ENCODE peak calls at places on chromosome 1, in eight cellular contexts. D, L, P, E, Z, Y, Q and J are unnamed samples.

GRCh38 chr1:151542710-151543129 is 2.6 kb downstream of the TUFT1 start:
- DNase-seq in D (peak; percentile 84), L (no peak), P (no peak), E (peak; percentile 82), Z (peak; percentile 84), Y (peak; percentile 88), Q (peak; percentile 81), J (peak; percentile 77)

GRCh38 chr1:68010094-68010493 is 40.3 kb downstream of the DIRAS3 start:
- DNase-seq in D (no peak), L (no peak), P (peak; percentile 17), E (peak; percentile 46), Z (no peak), Y (peak; percentile 67), Q (peak; percentile 40), J (no peak)

GRCh38 chr1:150257624-150258274 is at the start of gene CA14:
- DNase-seq in D (no peak), L (no peak), P (peak; percentile 82), E (no peak), Z (no peak), Y (no peak), Q (no peak), J (no peak)

GRCh38 chr1:114482585-114482984 is 28.4 kb downstream of the TRIM33 start:
- DNase-seq in D (no peak), L (no peak), P (no peak), E (no peak), Z (no peak), Y (no peak), Q (no peak), J (no peak)

GRCh38 chr1:24112381-24113169 is 640 bp upstream of the MYOM3 start:
- DNase-seq in D (peak; percentile 20), L (peak; percentile 89), P (peak; percentile 87), E (peak; percentile 71), Z (no peak), Y (peak; percentile 67), Q (peak; percentile 66), J (peak; percentile 65)

GRCh38 chr1:235831148-235831547 is 35.6 kb downstream of the LYST start:
- DNase-seq in D (no peak), L (no peak), P (no peak), E (peak; percentile 84), Z (no peak), Y (peak; percentile 79), Q (peak; percentile 40), J (no peak)

GRCh38 chr1:7831458-7831857 is 21.4 kb downstream of the UTS2 start:
- DNase-seq in D (no peak), L (no peak), P (no peak), E (no peak), Z (no peak), Y (no peak), Q (no peak), J (no peak)

GRCh38 chr1:204177133-204177532 is 11.0 kb upstream of the REN start:
- DNase-seq in D (no peak), L (no peak), P (no peak), E (no peak), Z (no peak), Y (peak; percentile 19), Q (no peak), J (no peak)

GRCh38 chr1:204514841-204515240 is 1.4 kb upstream of the MDM4 start:
- DNase-seq in D (no peak), L (no peak), P (no peak), E (no peak), Z (no peak), Y (no peak), Q (no peak), J (no peak)

GRCh38 chr1:95983831-95984230 is 737.8 kb upstream of the PTBP2 start:
- DNase-seq in D (no peak), L (no peak), P (peak; percentile 5), E (no peak), Z (no peak), Y (no peak), Q (no peak), J (no peak)

GRCh38 chr1:172867216-172867828 is 183.4 kb downstream of the TNFSF18 start:
- DNase-seq in D (no peak), L (no peak), P (no peak), E (no peak), Z (no peak), Y (no peak), Q (no peak), J (no peak)

GRCh38 chr1:40711465-40712404 is 20.2 kb downstream of the NFYC start:
- DNase-seq in D (peak; percentile 60), L (no peak), P (no peak), E (peak; percentile 68), Z (no peak), Y (peak; percentile 54), Q (peak; percentile 93), J (peak; percentile 20)

GRCh38 chr1:2644591-2645101 is 11.8 kb upstream of the MMEL1 start:
- DNase-seq in D (no peak), L (peak; percentile 55), P (no peak), E (no peak), Z (no peak), Y (no peak), Q (no peak), J (peak; percentile 67)

GRCh38 chr1:62307516-62308492 is 11.4 kb downstream of the KANK4 start:
- DNase-seq in D (no peak), L (no peak), P (peak; percentile 47), E (no peak), Z (no peak), Y (peak; percentile 18), Q (peak; percentile 45), J (no peak)